ENCODE peak calls at places on chromosome 20, in nine cellular contexts. T is brain microvascular endothelial cell, H is lower leg skin, Q is body of pancreas, N is GM06990, V is left lung, P is fibroblast of the aortic adventitia, F is heart right ventricle, K is OCI-LY7. G is an unnamed sample.

GRCh38 chr20:61584851-61585250 is 332.8 kb downstream of the CDH4 start:
- DNase-seq in V (no peak), Q (no peak), K (no peak), F (peak), P (no peak), T (no peak), H (no peak), N (no peak), G (no peak)

GRCh38 chr20:56360133-56360898 is 1.5 kb downstream of the FAM210B start:
- DNase-seq in F (no peak), H (no peak), P (no peak), V (no peak), N (no peak), T (no peak), K (no peak), Q (no peak), G (no peak)

GRCh38 chr20:3227936-3228749 is 10.8 kb downstream of the SLC4A11 start:
- DNase-seq in N (no peak), Q (no peak), P (no peak), K (no peak), H (no peak), T (no peak), F (no peak), V (no peak), G (no peak)

GRCh38 chr20:38342196-38342595 is 4.1 kb upstream of the LBP start:
- DNase-seq in N (no peak), P (no peak), K (no peak), H (no peak), T (no peak), F (no peak), V (no peak), Q (no peak), G (no peak)

GRCh38 chr20:62620624-62621023 is 21.7 kb upstream of the SLCO4A1 start:
- DNase-seq in H (no peak), P (no peak), K (no peak), T (no peak), F (no peak), Q (no peak), N (no peak), V (peak), G (no peak)

GRCh38 chr20:63434599-63435378 is 37.7 kb downstream of the KCNQ2 start:
- DNase-seq in T (peak), V (no peak), N (peak), F (peak), K (peak), Q (peak), P (peak), H (peak), G (no peak)

GRCh38 chr20:44010162-44010704 is 95.6 kb downstream of the TOX2 start:
- DNase-seq in Q (no peak), K (no peak), T (no peak), F (no peak), N (no peak), P (no peak), H (peak), V (no peak), G (no peak)

GRCh38 chr20:63641146-63641791 is 12.0 kb downstream of the STMN3 start:
- DNase-seq in V (peak), N (peak), P (no peak), H (peak), Q (no peak), K (no peak), T (peak), F (no peak), G (no peak)

GRCh38 chr20:14838663-14839650 is 501.5 kb upstream of the FLRT3 start:
- DNase-seq in N (peak), V (no peak), K (no peak), T (no peak), Q (no peak), P (no peak), H (no peak), F (no peak), G (no peak)

GRCh38 chr20:45061244-45061643 is 39.7 kb downstream of the KCNS1 start:
- DNase-seq in H (no peak), K (no peak), T (peak), V (no peak), F (no peak), P (peak), Q (no peak), N (no peak), G (peak)

GRCh38 chr20:17680836-17681740 is 954 bp downstream of the RRBP1 start:
- DNase-seq in Q (peak), V (peak), N (peak), T (peak), H (peak), P (peak), K (peak), F (peak), G (no peak)

GRCh38 chr20:32820000-32820697 is 395 bp downstream of the MAPRE1 start:
- DNase-seq in K (peak), Q (no peak), H (peak), N (peak), T (no peak), V (no peak), P (peak), F (peak), G (no peak)

GRCh38 chr20:61320617-61321200 is 68.6 kb downstream of the CDH4 start:
- DNase-seq in P (no peak), F (no peak), K (no peak), N (no peak), Q (no peak), T (no peak), V (no peak), H (no peak), G (no peak)

GRCh38 chr20:13338999-13339411 is 117.9 kb downstream of the ISM1 start:
- DNase-seq in P (no peak), Q (no peak), K (no peak), V (no peak), F (no peak), H (no peak), T (no peak), N (no peak), G (no peak)

GRCh38 chr20:41619360-41620115 is 1.4 kb upstream of the CHD6 start:
- DNase-seq in F (no peak), P (peak), N (no peak), K (no peak), Q (no peak), T (no peak), V (no peak), H (no peak), G (no peak)

GRCh38 chr20:25244976-25245375 is 2.9 kb upstream of the PYGB start:
- DNase-seq in P (no peak), F (no peak), Q (no peak), H (no peak), K (no peak), N (no peak), V (no peak), T (no peak), G (no peak)

GRCh38 chr20:17934141-17934862 is 34.3 kb downstream of the SNX5 start:
- DNase-seq in H (no peak), N (no peak), V (no peak), F (no peak), K (no peak), T (peak), P (no peak), Q (no peak), G (no peak)

GRCh38 chr20:56247954-56248782 is at the start of gene MC3R:
- DNase-seq in H (no peak), N (no peak), V (peak), P (peak), K (peak), F (peak), T (peak), Q (peak), G (no peak)

GRCh38 chr20:44355503-44356352 is at the start of gene HNF4A:
- DNase-seq in N (no peak), F (no peak), V (no peak), H (no peak), K (no peak), T (no peak), Q (peak), P (no peak), G (no peak)

GRCh38 chr20:15205719-15206118 is 868.3 kb upstream of the FLRT3 start:
- DNase-seq in H (no peak), Q (no peak), K (no peak), F (no peak), T (no peak), P (no peak), V (no peak), N (no peak), G (no peak)

GRCh38 chr20:56411759-56412472 is at the start of gene CASS4:
- DNase-seq in H (peak), N (no peak), F (peak), V (no peak), Q (no peak), T (peak), P (peak), K (no peak), G (peak)

GRCh38 chr20:63736893-63737689 is 627 bp downstream of the LIME1 start:
- DNase-seq in Q (no peak), H (peak), P (no peak), F (no peak), V (peak), N (peak), K (peak), T (no peak), G (no peak)

GRCh38 chr20:22815584-22815983 is 219.5 kb upstream of the SSTR4 start:
- DNase-seq in P (no peak), V (no peak), F (no peak), Q (no peak), T (no peak), N (no peak), H (peak), K (no peak), G (no peak)
- TF ChIP-seq CTCF in P (peak), V (peak), F (no peak), Q (no peak), T (peak), N (no peak), H (no peak), K (no peak), G (peak)

GRCh38 chr20:49937023-49937929 is 1.1 kb downstream of the RNF114 start:
- DNase-seq in T (no peak), N (no peak), V (no peak), H (peak), P (no peak), K (no peak), F (no peak), Q (no peak), G (no peak)
- H3K4me3 ChIP-seq in T (peak), N (peak), V (peak), H (peak), P (peak), K (peak), F (peak), Q (peak), G (peak)

DNA sequence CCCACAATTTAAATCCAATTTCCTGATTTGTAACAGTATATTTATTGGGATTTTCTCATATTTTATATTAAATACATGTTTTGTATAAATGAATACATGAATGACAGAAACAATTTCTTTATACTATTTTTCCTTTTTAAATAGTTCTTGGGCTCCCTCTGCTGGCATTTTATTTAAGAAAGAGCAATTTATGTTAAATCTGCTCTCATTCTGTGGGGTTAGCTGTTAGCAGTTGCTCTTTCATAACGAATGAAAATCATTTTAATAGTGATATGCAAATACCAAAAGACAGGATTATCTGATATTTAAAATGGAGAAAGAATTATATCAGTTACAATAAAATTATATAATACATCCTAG is 118.3 kb downstream of the RALGAPA2 start:
- DNase-seq in Q (no peak), V (no peak), N (no peak), P (peak), K (peak), T (no peak), F (no peak), H (no peak), G (no peak)
- TF ChIP-seq CTCF in Q (peak), V (no peak), N (no peak), P (peak), K (peak), T (no peak), F (no peak), H (no peak), G (no peak)

GRCh38 chr20:53677447-53678314 is 84.0 kb upstream of the ZNF217 start:
- DNase-seq in K (no peak), V (no peak), Q (peak), F (peak), T (no peak), P (peak), N (no peak), H (peak), G (no peak)
- H3K4me3 ChIP-seq in K (no peak), V (no peak), Q (no peak), F (no peak), T (no peak), P (no peak), N (no peak), H (no peak), G (no peak)

DNA sequence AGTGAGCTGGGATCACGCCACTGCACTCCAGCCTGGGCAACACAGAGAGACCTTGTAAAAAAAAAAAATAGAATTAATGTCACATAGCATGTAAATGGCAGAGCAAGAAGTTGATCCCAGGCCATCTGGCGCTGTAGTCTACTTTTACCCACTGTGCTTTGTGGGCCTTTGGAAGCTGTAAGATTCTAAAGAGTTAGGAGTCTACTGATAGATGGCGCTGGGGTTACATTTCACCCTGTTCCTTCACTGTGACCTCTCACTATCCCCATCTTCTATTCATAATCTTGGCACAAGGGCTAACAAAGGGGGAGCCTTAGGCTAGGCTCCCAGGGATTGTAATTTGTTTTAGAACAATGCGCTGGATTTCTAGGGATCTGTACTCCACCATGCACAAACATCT is 24.4 kb downstream of the SIRPD start:
- DNase-seq in N (no peak), V (no peak), F (no peak), T (no peak), K (no peak), Q (no peak), P (peak), H (no peak), G (no peak)
- TF ChIP-seq CTCF in N (peak), V (no peak), F (no peak), T (no peak), K (peak), Q (no peak), P (no peak), H (no peak), G (no peak)